ENCODE peak calls at places on chromosomes 2 and 18, in four cellular contexts. Q, W, D and H are unnamed samples.

GRCh38 chr2:70258532-70258875 is 567 bp downstream of the PCYOX1 start:
- DNase-seq in W (no peak), D (peak; percentile 38), Q (peak; percentile 64), H (no peak)

GRCh38 chr18:29383311-29384273 is 1206.7 kb upstream of the CDH2 start:
- DNase-seq in D (no peak), Q (no peak), W (no peak), H (no peak)

GRCh38 chr2:133171396-133172004 is 396.8 kb downstream of the NCKAP5 start:
- DNase-seq in W (no peak), D (peak; percentile 12), Q (no peak), H (no peak)

GRCh38 chr2:164697688-164698290 is 76.5 kb upstream of the GRB14 start:
- DNase-seq in Q (no peak), W (no peak), D (no peak), H (no peak)

GRCh38 chr2:124822516-124822915 is 797.4 kb downstream of the CNTNAP5 start:
- DNase-seq in W (no peak), Q (no peak), D (no peak), H (no peak)

GRCh38 chr2:30193104-30193681 is 38.1 kb upstream of the LBH start:
- DNase-seq in D (no peak), W (no peak), Q (no peak), H (no peak)

GRCh38 chr2:229252280-229252679 is 18.8 kb downstream of the PID1 start:
- DNase-seq in D (no peak), Q (no peak), W (no peak), H (no peak)

GRCh38 chr2:37711831-37712230 is 40.4 kb upstream of the CDC42EP3 start:
- DNase-seq in Q (no peak), W (no peak), D (no peak), H (no peak)

GRCh38 chr2:201978333-201978732 is 55.3 kb upstream of the FZD7 start:
- DNase-seq in W (no peak), D (no peak), Q (no peak), H (no peak)

GRCh38 chr2:26245231-26245732 is 543 bp downstream of the HADHB start:
- DNase-seq in Q (peak; percentile 68), D (peak; percentile 24), W (peak; percentile 86), H (no peak)

GRCh38 chr2:219523031-219523671 is 8.9 kb downstream of the ASIC4 start:
- DNase-seq in Q (no peak), W (peak; percentile 24), D (no peak), H (no peak)
- TF ChIP-seq CTCF in Q (no peak), W (no peak), D (no peak), H (peak; percentile 26)

GRCh38 chr2:108960006-108960405 is 29.0 kb downstream of the EDAR start:
- DNase-seq in D (no peak), Q (no peak), W (no peak), H (no peak)
- TF ChIP-seq CTCF in D (no peak), Q (no peak), W (no peak), H (peak; percentile 41)

DNA sequence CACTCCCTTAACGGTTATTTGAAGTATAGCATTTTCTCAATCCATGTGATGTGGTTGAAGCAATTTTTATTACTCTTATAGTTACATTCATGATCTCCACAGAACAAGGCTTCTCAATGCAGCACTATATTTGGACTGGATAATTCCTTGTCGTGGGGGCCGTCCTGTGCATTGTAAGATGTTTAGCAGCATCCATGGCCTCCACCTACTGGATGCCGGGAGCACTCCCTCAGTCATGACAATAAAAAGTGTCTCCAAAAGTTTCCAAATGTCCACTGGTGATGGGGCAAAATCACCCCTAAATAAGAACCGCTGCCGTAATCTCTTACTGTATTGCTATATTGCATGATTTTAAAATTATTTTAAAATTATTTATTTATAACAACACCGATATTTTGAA is 110.6 kb upstream of the DDX18 start:
- DNase-seq in D (no peak), Q (no peak), W (no peak), H (no peak)
- TF ChIP-seq CTCF in D (no peak), Q (no peak), W (no peak), H (no peak)

DNA sequence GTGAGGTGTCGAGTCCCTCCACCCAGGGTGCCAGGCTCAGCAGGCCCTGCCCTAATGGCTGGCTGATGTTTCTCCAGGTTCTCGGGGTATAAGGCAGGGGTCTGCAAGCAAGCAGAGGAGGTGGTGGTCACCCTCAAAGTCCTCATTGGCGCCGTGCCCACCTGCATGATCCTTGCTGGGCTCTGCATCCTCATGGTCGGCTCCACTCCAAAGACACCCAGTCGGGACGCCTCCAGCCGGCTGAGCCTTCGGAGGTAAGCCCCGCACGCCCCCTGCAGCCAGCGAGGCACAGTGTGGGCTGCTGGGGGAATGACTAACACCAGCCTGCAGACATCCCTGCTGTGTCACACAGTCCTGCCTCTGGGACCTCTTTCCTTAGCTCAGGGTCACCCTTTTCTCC is 14.1 kb downstream of the MFSD2B start:
- DNase-seq in Q (no peak), W (no peak), D (no peak), H (no peak)
- TF ChIP-seq CTCF in Q (no peak), W (no peak), D (peak; percentile 6), H (no peak)

GRCh38 chr2:80288576-80288975 is 16.0 kb downstream of the LRRTM1 start:
- DNase-seq in D (no peak), W (no peak), Q (no peak), H (no peak)
- TF ChIP-seq CTCF in D (no peak), W (no peak), Q (no peak), H (no peak)

GRCh38 chr2:72963423-72964145 is 46.3 kb downstream of the EMX1 start:
- DNase-seq in D (no peak), W (no peak), Q (no peak), H (no peak)
- TF ChIP-seq CTCF in D (no peak), W (no peak), Q (no peak), H (no peak)

GRCh38 chr2:57621984-57622383 is 424.6 kb upstream of the VRK2 start:
- DNase-seq in Q (no peak), W (no peak), D (no peak), H (no peak)
- TF ChIP-seq CTCF in Q (no peak), W (no peak), D (no peak), H (no peak)